ENCODE peak calls at places on chromosome 2, in nine cellular contexts. One of them, this sample, is unnamed.

GRCh38 chr2:37641582-37642111 is 29.8 kb downstream of the CDC42EP3 start:
- DNase-seq in BJ: peak; percentile 93
- DNase-seq in HCT116: no peak
- DNase-seq in lower lobe of right lung: no peak
- DNase-seq in dorsolateral prefrontal cortex: no peak
- DNase-seq in left ventricle myocardium inferior: no peak
- DNase-seq in nephron progenitor cell: no peak
- DNase-seq in MM.1S: no peak
- DNase-seq in adrenal gland: no peak
- DNase-seq in this sample: no peak

GRCh38 chr2:183269956-183270355 is 145.7 kb downstream of the NUP35 start:
- DNase-seq in BJ: no peak
- DNase-seq in HCT116: no peak
- DNase-seq in lower lobe of right lung: no peak
- DNase-seq in dorsolateral prefrontal cortex: no peak
- DNase-seq in left ventricle myocardium inferior: no peak
- DNase-seq in nephron progenitor cell: no peak
- DNase-seq in MM.1S: no peak
- DNase-seq in adrenal gland: no peak
- DNase-seq in this sample: no peak

GRCh38 chr2:121368841-121369240 is 83.8 kb upstream of the TFCP2L1 start:
- DNase-seq in BJ: no peak
- DNase-seq in HCT116: no peak
- DNase-seq in lower lobe of right lung: no peak
- DNase-seq in dorsolateral prefrontal cortex: no peak
- DNase-seq in left ventricle myocardium inferior: no peak
- DNase-seq in nephron progenitor cell: no peak
- DNase-seq in MM.1S: no peak
- DNase-seq in adrenal gland: no peak
- DNase-seq in this sample: no peak

GRCh38 chr2:201794261-201794660 is 12.1 kb upstream of the CDK15 start:
- DNase-seq in BJ: no peak
- DNase-seq in HCT116: no peak
- DNase-seq in lower lobe of right lung: no peak
- DNase-seq in dorsolateral prefrontal cortex: no peak
- DNase-seq in left ventricle myocardium inferior: no peak
- DNase-seq in nephron progenitor cell: no peak
- DNase-seq in MM.1S: no peak
- DNase-seq in adrenal gland: no peak
- DNase-seq in this sample: no peak

GRCh38 chr2:190887089-190887488 is 6.5 kb downstream of the GLS start:
- DNase-seq in BJ: no peak
- DNase-seq in HCT116: no peak
- DNase-seq in lower lobe of right lung: no peak
- DNase-seq in dorsolateral prefrontal cortex: no peak
- DNase-seq in left ventricle myocardium inferior: no peak
- DNase-seq in nephron progenitor cell: no peak
- DNase-seq in MM.1S: no peak
- DNase-seq in adrenal gland: no peak
- DNase-seq in this sample: no peak

GRCh38 chr2:207375207-207375875 is 154.4 kb upstream of the CREB1 start:
- DNase-seq in BJ: no peak
- DNase-seq in HCT116: no peak
- DNase-seq in lower lobe of right lung: no peak
- DNase-seq in dorsolateral prefrontal cortex: no peak
- DNase-seq in left ventricle myocardium inferior: no peak
- DNase-seq in nephron progenitor cell: no peak
- DNase-seq in MM.1S: no peak
- DNase-seq in adrenal gland: no peak
- DNase-seq in this sample: no peak

GRCh38 chr2:3751832-3752231 is 48.5 kb downstream of the DCDC2C start:
- DNase-seq in BJ: no peak
- DNase-seq in HCT116: no peak
- DNase-seq in lower lobe of right lung: no peak
- DNase-seq in dorsolateral prefrontal cortex: no peak
- DNase-seq in left ventricle myocardium inferior: no peak
- DNase-seq in nephron progenitor cell: no peak
- DNase-seq in MM.1S: no peak
- DNase-seq in adrenal gland: no peak
- DNase-seq in this sample: no peak

GRCh38 chr2:111209045-111209514 is 88.4 kb downstream of the BCL2L11 start:
- DNase-seq in BJ: no peak
- DNase-seq in HCT116: no peak
- DNase-seq in lower lobe of right lung: no peak
- DNase-seq in dorsolateral prefrontal cortex: no peak
- DNase-seq in left ventricle myocardium inferior: no peak
- DNase-seq in nephron progenitor cell: no peak
- DNase-seq in MM.1S: peak; percentile 96
- DNase-seq in adrenal gland: no peak
- DNase-seq in this sample: no peak

GRCh38 chr2:186770332-186770946 is 76.6 kb downstream of the FAM171B start:
- DNase-seq in BJ: no peak
- DNase-seq in HCT116: no peak
- DNase-seq in lower lobe of right lung: no peak
- DNase-seq in dorsolateral prefrontal cortex: no peak
- DNase-seq in left ventricle myocardium inferior: no peak
- DNase-seq in nephron progenitor cell: no peak
- DNase-seq in MM.1S: no peak
- DNase-seq in adrenal gland: no peak
- DNase-seq in this sample: no peak

GRCh38 chr2:186771850-186772463 is 77.0 kb downstream of the ZSWIM2 start:
- DNase-seq in BJ: no peak
- DNase-seq in HCT116: no peak
- DNase-seq in lower lobe of right lung: no peak
- DNase-seq in dorsolateral prefrontal cortex: no peak
- DNase-seq in left ventricle myocardium inferior: no peak
- DNase-seq in nephron progenitor cell: no peak
- DNase-seq in MM.1S: peak; percentile 16
- DNase-seq in adrenal gland: no peak
- DNase-seq in this sample: no peak

GRCh38 chr2:186772579-186772978 is 76.4 kb downstream of the ZSWIM2 start:
- DNase-seq in BJ: no peak
- DNase-seq in HCT116: no peak
- DNase-seq in lower lobe of right lung: no peak
- DNase-seq in dorsolateral prefrontal cortex: no peak
- DNase-seq in left ventricle myocardium inferior: no peak
- DNase-seq in nephron progenitor cell: no peak
- DNase-seq in MM.1S: no peak
- DNase-seq in adrenal gland: no peak
- DNase-seq in this sample: no peak

DNA sequence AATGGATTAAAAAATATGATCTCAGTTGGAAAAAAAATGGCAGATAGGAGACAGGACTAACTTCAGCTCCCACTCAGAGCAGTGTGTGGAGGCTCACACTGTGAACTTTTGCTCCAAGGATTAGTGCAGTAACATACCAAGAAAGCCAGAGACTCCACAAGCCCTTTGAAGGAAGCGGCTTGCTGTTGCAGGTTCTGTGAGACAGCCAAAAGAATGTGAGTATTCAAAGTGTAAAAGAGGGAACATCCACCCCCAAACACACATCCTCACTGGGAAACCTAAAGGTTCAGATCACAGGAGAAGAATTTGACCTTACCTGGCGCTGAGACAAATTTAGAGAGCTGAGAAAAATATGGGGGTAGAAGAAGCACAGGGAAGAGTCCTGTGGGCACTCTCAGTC is 77.5 kb downstream of the FAM171B start:
- DNase-seq in BJ: no peak
- DNase-seq in HCT116: no peak
- DNase-seq in lower lobe of right lung: no peak
- DNase-seq in dorsolateral prefrontal cortex: no peak
- DNase-seq in left ventricle myocardium inferior: no peak
- DNase-seq in nephron progenitor cell: no peak
- DNase-seq in MM.1S: no peak
- DNase-seq in adrenal gland: no peak
- DNase-seq in this sample: no peak
- TF ChIP-seq CTCF in BJ: no peak
- TF ChIP-seq CTCF in HCT116: no peak
- TF ChIP-seq CTCF in lower lobe of right lung: no peak
- TF ChIP-seq CTCF in dorsolateral prefrontal cortex: no peak
- TF ChIP-seq CTCF in left ventricle myocardium inferior: no peak
- TF ChIP-seq CTCF in nephron progenitor cell: no peak
- TF ChIP-seq CTCF in MM.1S: no peak
- TF ChIP-seq CTCF in adrenal gland: no peak
- TF ChIP-seq CTCF in this sample: no peak

GRCh38 chr2:235106874-235107639 is 155.2 kb downstream of the SH3BP4 start:
- DNase-seq in BJ: no peak
- DNase-seq in HCT116: peak; percentile 56
- DNase-seq in lower lobe of right lung: no peak
- DNase-seq in dorsolateral prefrontal cortex: no peak
- DNase-seq in left ventricle myocardium inferior: peak; percentile 63
- DNase-seq in nephron progenitor cell: peak; percentile 64
- DNase-seq in MM.1S: peak; percentile 55
- DNase-seq in adrenal gland: peak; percentile 87
- DNase-seq in this sample: peak; percentile 46
- TF ChIP-seq CTCF in BJ: peak; percentile 82
- TF ChIP-seq CTCF in HCT116: peak; percentile 80
- TF ChIP-seq CTCF in lower lobe of right lung: peak; percentile 64
- TF ChIP-seq CTCF in dorsolateral prefrontal cortex: peak; percentile 79
- TF ChIP-seq CTCF in left ventricle myocardium inferior: peak; percentile 79
- TF ChIP-seq CTCF in nephron progenitor cell: peak; percentile 53
- TF ChIP-seq CTCF in MM.1S: peak; percentile 55
- TF ChIP-seq CTCF in adrenal gland: peak; percentile 32
- TF ChIP-seq CTCF in this sample: peak; percentile 70

GRCh38 chr2:197782121-197782520 is 3.0 kb downstream of the BOLL start:
- DNase-seq in BJ: no peak
- DNase-seq in HCT116: no peak
- DNase-seq in lower lobe of right lung: no peak
- DNase-seq in dorsolateral prefrontal cortex: no peak
- DNase-seq in left ventricle myocardium inferior: no peak
- DNase-seq in nephron progenitor cell: no peak
- DNase-seq in MM.1S: no peak
- DNase-seq in adrenal gland: no peak
- DNase-seq in this sample: no peak

GRCh38 chr2:197784956-197785941 is at the start of gene BOLL:
- DNase-seq in BJ: no peak
- DNase-seq in HCT116: no peak
- DNase-seq in lower lobe of right lung: no peak
- DNase-seq in dorsolateral prefrontal cortex: no peak
- DNase-seq in left ventricle myocardium inferior: no peak
- DNase-seq in nephron progenitor cell: no peak
- DNase-seq in MM.1S: no peak
- DNase-seq in adrenal gland: no peak
- DNase-seq in this sample: no peak

DNA sequence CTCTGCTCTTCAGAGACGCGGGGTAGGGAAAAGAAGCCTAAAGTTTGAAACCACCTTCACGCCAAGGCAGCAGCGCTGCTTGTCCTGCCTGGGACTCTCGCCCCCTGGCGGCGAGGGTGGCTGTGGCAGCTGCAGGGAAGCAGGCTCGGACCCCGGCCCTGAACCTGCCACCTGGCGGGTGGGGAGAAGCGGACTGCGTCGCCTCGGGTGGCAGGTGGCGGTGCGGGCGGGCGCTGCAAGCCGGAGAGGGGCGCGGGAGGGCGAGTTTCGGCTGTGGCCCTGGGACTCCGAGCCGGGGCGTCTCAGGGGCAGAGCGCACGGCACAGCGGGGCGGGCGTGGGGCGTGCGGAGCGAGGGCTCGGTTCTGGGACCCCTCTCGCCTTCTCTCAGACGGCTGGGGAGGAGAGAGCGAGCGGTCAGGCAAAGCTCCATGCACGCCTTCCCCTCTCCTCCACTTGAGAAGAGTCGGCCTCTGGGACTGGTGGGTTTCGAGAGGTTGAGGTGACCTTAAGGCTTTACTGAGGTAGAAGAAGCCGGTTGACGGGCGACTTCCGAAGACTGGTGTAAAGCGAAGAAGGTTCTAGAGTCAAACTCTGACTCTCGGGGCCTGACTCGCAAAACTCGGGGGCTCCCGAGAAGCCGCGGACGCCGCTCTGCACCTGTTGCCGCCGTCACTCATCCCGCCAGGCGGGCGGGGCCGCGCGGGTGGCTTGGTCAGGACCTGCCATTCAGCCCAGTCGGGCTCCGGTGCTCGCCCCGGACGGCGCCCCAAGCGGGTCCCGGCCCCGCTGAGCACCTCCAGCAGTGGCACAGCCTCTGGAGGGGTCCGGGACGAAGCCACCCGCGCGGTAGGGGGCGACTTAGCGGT is 1.1 kb upstream of the BOLL start:
- DNase-seq in BJ: no peak
- DNase-seq in HCT116: no peak
- DNase-seq in lower lobe of right lung: peak; percentile 59
- DNase-seq in dorsolateral prefrontal cortex: no peak
- DNase-seq in left ventricle myocardium inferior: peak; percentile 22
- DNase-seq in nephron progenitor cell: peak; percentile 41
- DNase-seq in MM.1S: peak; percentile 54
- DNase-seq in adrenal gland: no peak
- DNase-seq in this sample: peak; percentile 34
- TF ChIP-seq CTCF in BJ: peak; percentile 58
- TF ChIP-seq CTCF in HCT116: peak; percentile 43
- TF ChIP-seq CTCF in lower lobe of right lung: peak; percentile 71
- TF ChIP-seq CTCF in dorsolateral prefrontal cortex: peak; percentile 28
- TF ChIP-seq CTCF in left ventricle myocardium inferior: peak; percentile 65
- TF ChIP-seq CTCF in nephron progenitor cell: peak; percentile 40
- TF ChIP-seq CTCF in MM.1S: peak; percentile 52
- TF ChIP-seq CTCF in adrenal gland: no peak
- TF ChIP-seq CTCF in this sample: peak; percentile 57

GRCh38 chr2:85976106-85976920 is 87.5 kb upstream of the ST3GAL5 start:
- DNase-seq in BJ: no peak
- DNase-seq in HCT116: no peak
- DNase-seq in lower lobe of right lung: no peak
- DNase-seq in dorsolateral prefrontal cortex: no peak
- DNase-seq in left ventricle myocardium inferior: peak; percentile 56
- DNase-seq in nephron progenitor cell: no peak
- DNase-seq in MM.1S: no peak
- DNase-seq in adrenal gland: peak; percentile 51
- DNase-seq in this sample: no peak

GRCh38 chr2:85974395-85974794 is 85.6 kb upstream of the ST3GAL5 start:
- DNase-seq in BJ: no peak
- DNase-seq in HCT116: no peak
- DNase-seq in lower lobe of right lung: no peak
- DNase-seq in dorsolateral prefrontal cortex: no peak
- DNase-seq in left ventricle myocardium inferior: no peak
- DNase-seq in nephron progenitor cell: no peak
- DNase-seq in MM.1S: no peak
- DNase-seq in adrenal gland: peak; percentile 34
- DNase-seq in this sample: no peak

GRCh38 chr2:85972355-85972754 is 83.6 kb upstream of the ST3GAL5 start:
- DNase-seq in BJ: no peak
- DNase-seq in HCT116: no peak
- DNase-seq in lower lobe of right lung: no peak
- DNase-seq in dorsolateral prefrontal cortex: no peak
- DNase-seq in left ventricle myocardium inferior: no peak
- DNase-seq in nephron progenitor cell: no peak
- DNase-seq in MM.1S: no peak
- DNase-seq in adrenal gland: no peak
- DNase-seq in this sample: no peak

GRCh38 chr2:85978883-85979780 is 90.3 kb upstream of the ST3GAL5 start:
- DNase-seq in BJ: no peak
- DNase-seq in HCT116: no peak
- DNase-seq in lower lobe of right lung: no peak
- DNase-seq in dorsolateral prefrontal cortex: no peak
- DNase-seq in left ventricle myocardium inferior: no peak
- DNase-seq in nephron progenitor cell: no peak
- DNase-seq in MM.1S: no peak
- DNase-seq in adrenal gland: no peak
- DNase-seq in this sample: no peak

DNA sequence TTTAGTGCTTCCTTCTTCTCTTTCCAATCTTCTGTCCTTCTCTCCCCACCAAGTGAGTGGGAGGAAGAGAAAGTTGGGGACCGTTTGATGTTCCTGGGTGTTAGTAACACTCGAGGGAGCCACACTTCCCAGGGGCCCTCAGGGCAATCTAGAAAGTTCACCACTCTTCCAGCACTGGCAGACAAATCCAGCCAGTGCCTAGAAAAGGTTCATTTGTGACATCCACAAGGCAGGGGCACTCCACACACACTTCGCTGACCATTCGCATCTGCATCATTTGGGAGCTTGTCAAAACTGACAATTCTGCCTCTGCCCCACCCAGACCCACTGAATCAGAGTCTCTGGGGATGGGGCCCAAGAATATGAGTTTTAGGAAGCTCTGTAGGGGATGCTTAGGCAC is 86.8 kb upstream of the ST3GAL5 start:
- DNase-seq in BJ: no peak
- DNase-seq in HCT116: no peak
- DNase-seq in lower lobe of right lung: no peak
- DNase-seq in dorsolateral prefrontal cortex: no peak
- DNase-seq in left ventricle myocardium inferior: no peak
- DNase-seq in nephron progenitor cell: no peak
- DNase-seq in MM.1S: no peak
- DNase-seq in adrenal gland: peak; percentile 35
- DNase-seq in this sample: peak; percentile 3
- TF ChIP-seq CTCF in BJ: no peak
- TF ChIP-seq CTCF in HCT116: no peak
- TF ChIP-seq CTCF in lower lobe of right lung: no peak
- TF ChIP-seq CTCF in dorsolateral prefrontal cortex: no peak
- TF ChIP-seq CTCF in left ventricle myocardium inferior: no peak
- TF ChIP-seq CTCF in nephron progenitor cell: no peak
- TF ChIP-seq CTCF in MM.1S: no peak
- TF ChIP-seq CTCF in adrenal gland: no peak
- TF ChIP-seq CTCF in this sample: no peak